ENCODE peak calls at places on chromosomes 6 and 20, in ten cellular contexts. M is breast epithelium, F is GM23338, I is sigmoid colon, Y is HCT116, D is upper lobe of left lung, V is prostate gland, P is H1, W is stomach, K is endothelial cell of umbilical vein. J is an unnamed sample.

GRCh38 chr6:135115411-135116293 is 61.0 kb upstream of the HBS1L start:
- DNase-seq in M (no peak), F (no peak), I (no peak), Y (no peak), D (no peak), V (no peak), P (no peak), W (no peak), K (no peak), J (no peak)

GRCh38 chr20:44572551-44573500 is 9.6 kb upstream of the PKIG start:
- DNase-seq in M (peak; percentile 73), F (no peak), I (peak; percentile 86), Y (no peak), D (no peak), V (peak; percentile 50), P (no peak), W (no peak), K (peak; percentile 73), J (peak; percentile 24)

GRCh38 chr20:19909696-19910095 is 107.5 kb upstream of the NAA20 start:
- DNase-seq in M (no peak), F (no peak), I (peak; percentile 87), Y (no peak), D (no peak), V (no peak), P (no peak), W (peak; percentile 35), K (no peak), J (peak; percentile 46)

GRCh38 chr6:35719830-35720733 is 16.8 kb upstream of the ARMC12 start:
- DNase-seq in M (no peak), F (peak; percentile 58), I (peak; percentile 79), Y (no peak), D (no peak), V (no peak), P (peak; percentile 69), W (no peak), K (peak; percentile 62), J (peak; percentile 50)

GRCh38 chr6:68710916-68711315 is 75.8 kb downstream of the ADGRB3 start:
- DNase-seq in M (no peak), F (no peak), I (no peak), Y (no peak), D (no peak), V (no peak), P (no peak), W (no peak), K (no peak), J (no peak)

GRCh38 chr6:3727593-3728108 is 23.9 kb downstream of the PXDC1 start:
- DNase-seq in M (no peak), F (no peak), I (no peak), Y (no peak), D (no peak), V (no peak), P (no peak), W (no peak), K (no peak), J (no peak)

GRCh38 chr20:34549929-34550305 is 8.6 kb upstream of the MAP1LC3A start:
- DNase-seq in M (no peak), F (no peak), I (no peak), Y (no peak), D (no peak), V (no peak), P (no peak), W (no peak), K (no peak), J (no peak)

GRCh38 chr6:46184114-46184513 is 13.3 kb upstream of the ENPP5 start:
- DNase-seq in M (no peak), F (peak; percentile 24), I (no peak), Y (no peak), D (no peak), V (no peak), P (no peak), W (no peak), K (peak; percentile 84), J (no peak)

GRCh38 chr6:170198298-170198697 is 92.6 kb downstream of the DLL1 start:
- DNase-seq in M (no peak), F (no peak), I (no peak), Y (no peak), D (no peak), V (no peak), P (no peak), W (no peak), K (no peak), J (no peak)

GRCh38 chr6:167661456-167662103 is 165.1 kb upstream of the AFDN start:
- DNase-seq in M (no peak), F (no peak), I (no peak), Y (no peak), D (no peak), V (no peak), P (no peak), W (no peak), K (no peak), J (no peak)

GRCh38 chr6:61909541-61909940 is 376.5 kb downstream of the KHDRBS2 start:
- DNase-seq in M (no peak), F (no peak), I (no peak), Y (no peak), D (no peak), V (no peak), P (no peak), W (no peak), K (no peak), J (no peak)

GRCh38 chr20:53676987-53677386 is 83.3 kb upstream of the ZNF217 start:
- DNase-seq in M (no peak), F (no peak), I (no peak), Y (no peak), D (no peak), V (no peak), P (no peak), W (no peak), K (no peak), J (no peak)

GRCh38 chr20:53678315-53678989 is 84.8 kb upstream of the ZNF217 start:
- DNase-seq in M (no peak), F (no peak), I (no peak), Y (no peak), D (no peak), V (no peak), P (no peak), W (no peak), K (no peak), J (no peak)

GRCh38 chr20:53677447-53678314 is 84.0 kb upstream of the ZNF217 start:
- DNase-seq in M (no peak), F (peak; percentile 52), I (no peak), Y (no peak), D (peak; percentile 62), V (no peak), P (no peak), W (peak; percentile 47), K (peak; percentile 49), J (peak; percentile 64)

GRCh38 chr20:53679597-53680309 is 86.1 kb upstream of the ZNF217 start:
- DNase-seq in M (no peak), F (peak; percentile 24), I (no peak), Y (no peak), D (no peak), V (no peak), P (no peak), W (no peak), K (no peak), J (no peak)

GRCh38 chr20:53678990-53679596 is 85.5 kb upstream of the ZNF217 start:
- DNase-seq in M (no peak), F (no peak), I (no peak), Y (no peak), D (no peak), V (no peak), P (no peak), W (no peak), K (no peak), J (no peak)
- H3K4me3 ChIP-seq in M (no peak overlapping the region), F (no peak overlapping the region), I (no peak overlapping the region), Y (no peak overlapping the region), D (no peak overlapping the region), V (no peak overlapping the region), P (no peak overlapping the region), W (no peak overlapping the region), K (no peak overlapping the region), J (no peak overlapping the region)

GRCh38 chr6:32153835-32154513 is at the start of gene PPT2:
- DNase-seq in M (peak; percentile 84), F (peak; percentile 96), I (peak; percentile 98), Y (peak; percentile 90), D (peak; percentile 88), V (peak; percentile 80), P (peak; percentile 88), W (peak; percentile 82), K (peak; percentile 94), J (peak; percentile 88)
- TF ChIP-seq POLR2AphosphoS5 in M (peak; percentile 82), F (peak; percentile 36), I (peak; percentile 77), Y (peak; percentile 78), D (peak; percentile 30), V (peak; percentile 88), P (peak; percentile 60), W (peak; percentile 82), K (no peak), J (peak; percentile 68)

DNA sequence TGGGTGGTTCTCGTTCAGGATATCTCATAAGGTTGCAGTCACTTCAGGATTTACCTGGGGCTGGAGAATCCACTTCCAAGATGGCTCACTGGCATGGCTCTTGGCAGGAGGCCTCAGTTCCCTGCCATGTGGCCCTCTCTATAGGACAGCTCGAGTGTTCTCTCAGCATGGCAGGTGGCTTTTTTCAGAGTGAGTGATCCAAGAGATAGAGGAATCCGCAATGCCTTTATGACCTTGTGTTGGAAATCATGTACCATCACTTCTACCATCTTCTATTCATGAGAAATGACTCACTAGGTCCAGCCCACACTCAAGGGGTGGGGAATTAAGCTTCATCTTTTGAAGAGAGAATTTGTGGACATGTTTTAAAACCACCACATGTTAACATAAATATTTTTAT is 37.8 kb downstream of the PPP1R16B start:
- DNase-seq in M (no peak), F (no peak), I (no peak), Y (no peak), D (no peak), V (no peak), P (no peak), W (no peak), K (no peak), J (no peak)
- H3K4me3 ChIP-seq in M (no peak overlapping the region), F (no peak overlapping the region), I (no peak overlapping the region), Y (no peak overlapping the region), D (no peak overlapping the region), V (no peak overlapping the region), P (no peak overlapping the region), W (no peak overlapping the region), K (no peak overlapping the region), J (no peak overlapping the region)

GRCh38 chr20:431012-431904 is 23.2 kb downstream of the RBCK1 start:
- DNase-seq in M (peak; percentile 36), F (peak; percentile 83), I (no peak), Y (peak; percentile 69), D (no peak), V (peak; percentile 82), P (no peak), W (peak; percentile 77), K (peak; percentile 76), J (peak; percentile 59)

GRCh38 chr20:433300-433975 is 25.3 kb downstream of the RBCK1 start:
- DNase-seq in M (no peak), F (no peak), I (no peak), Y (no peak), D (no peak), V (no peak), P (no peak), W (no peak), K (no peak), J (no peak)

GRCh38 chr20:432208-432607 is 24.1 kb downstream of the RBCK1 start:
- DNase-seq in M (no peak), F (no peak), I (no peak), Y (no peak), D (peak; percentile 54), V (no peak), P (no peak), W (no peak), K (no peak), J (no peak)

GRCh38 chr20:434221-434620 is 26.1 kb downstream of the RBCK1 start:
- DNase-seq in M (no peak), F (peak; percentile 97), I (no peak), Y (no peak), D (no peak), V (no peak), P (no peak), W (no peak), K (no peak), J (no peak)

GRCh38 chr20:432677-433299 is 24.7 kb downstream of the RBCK1 start:
- DNase-seq in M (no peak), F (no peak), I (no peak), Y (no peak), D (peak; percentile 46), V (no peak), P (no peak), W (no peak), K (no peak), J (no peak)
- TF ChIP-seq POLR2AphosphoS5 in M (no peak), F (no peak), I (no peak), Y (peak; percentile 65), D (no peak), V (no peak), P (no peak), W (no peak), K (peak; percentile 44), J (no peak)

J was measured in transverse colon.